ENCODE peak calls at places on chromosomes 13 and 19, in four cellular contexts. F, B, Q and U are unnamed samples.
A peak's percentile ranks its signal among the peaks of the same experiment; 100 is the strongest.

GRCh38 chr19:51127755-51128154 is 3.0 kb downstream of the SIGLEC9 start:
- DNase-seq in F (peak; percentile 32), Q (no peak), B (no peak), U (no peak)

GRCh38 chr19:50432221-50432626 is 468 bp upstream of the MYBPC2 start:
- DNase-seq in F (no peak), B (no peak), Q (no peak), U (no peak)

GRCh38 chr19:15913384-15913783 is 15.5 kb upstream of the CYP4F2 start:
- DNase-seq in Q (no peak), F (no peak), B (no peak), U (no peak)

GRCh38 chr13:67792151-67792665 is 562.1 kb upstream of the PCDH9 start:
- DNase-seq in B (no peak), F (no peak), Q (no peak), U (no peak)

GRCh38 chr13:110881811-110882210 is 33.1 kb downstream of the ANKRD10 start:
- DNase-seq in Q (no peak), B (no peak), F (no peak), U (no peak)

GRCh38 chr13:114128624-114129522 is 3.5 kb downstream of the RASA3 start:
- DNase-seq in F (peak; percentile 71), Q (no peak), B (no peak), U (no peak)

GRCh38 chr19:51777570-51778460 is 16.8 kb downstream of the FPR2 start:
- DNase-seq in F (peak; percentile 68), B (peak; percentile 51), Q (peak; percentile 74), U (peak; percentile 20)

GRCh38 chr13:20475927-20476691 is 49.5 kb downstream of the CRYL1 start:
- DNase-seq in F (no peak), B (no peak), Q (no peak), U (no peak)

GRCh38 chr13:77919351-77920294 is 992 bp upstream of the EDNRB start:
- DNase-seq in Q (no peak), B (peak; percentile 36), F (no peak), U (no peak)

GRCh38 chr13:91647361-91647970 is 249.0 kb downstream of the GPC5 start:
- DNase-seq in Q (peak; percentile 26), B (peak; percentile 41), F (peak; percentile 81), U (no peak)

GRCh38 chr19:15418112-15418587 is 638 bp downstream of the AKAP8L start:
- DNase-seq in Q (no peak), F (no peak), B (no peak), U (peak; percentile 21)

GRCh38 chr19:54178581-54179261 is 5.8 kb upstream of the TMC4 start:
- DNase-seq in Q (no peak), F (peak; percentile 41), B (no peak), U (no peak)

GRCh38 chr13:109698779-109699178 is 87.6 kb downstream of the IRS2 start:
- DNase-seq in F (no peak), Q (no peak), B (no peak), U (no peak)
- TF ChIP-seq RNF2 in F (no peak), Q (no peak), B (no peak), U (no peak)

GRCh38 chr19:38617764-38618589 is at the start of gene MAP4K1:
- DNase-seq in F (no peak), Q (no peak), B (no peak), U (no peak)
- TF ChIP-seq CHD2 in F (no peak), Q (no peak), B (no peak), U (no peak)

GRCh38 chr13:106464076-106464475 is 71.4 kb downstream of the EFNB2 start:
- DNase-seq in B (no peak), Q (no peak), F (no peak), U (no peak)

GRCh38 chr13:106468948-106469590 is 66.4 kb downstream of the EFNB2 start:
- DNase-seq in F (no peak), Q (no peak), B (no peak), U (no peak)

GRCh38 chr13:106468207-106468606 is 67.3 kb downstream of the EFNB2 start:
- DNase-seq in F (no peak), B (no peak), Q (no peak), U (no peak)

GRCh38 chr13:106466691-106467405 is 68.6 kb downstream of the EFNB2 start:
- DNase-seq in B (no peak), F (no peak), Q (no peak), U (no peak)

DNA sequence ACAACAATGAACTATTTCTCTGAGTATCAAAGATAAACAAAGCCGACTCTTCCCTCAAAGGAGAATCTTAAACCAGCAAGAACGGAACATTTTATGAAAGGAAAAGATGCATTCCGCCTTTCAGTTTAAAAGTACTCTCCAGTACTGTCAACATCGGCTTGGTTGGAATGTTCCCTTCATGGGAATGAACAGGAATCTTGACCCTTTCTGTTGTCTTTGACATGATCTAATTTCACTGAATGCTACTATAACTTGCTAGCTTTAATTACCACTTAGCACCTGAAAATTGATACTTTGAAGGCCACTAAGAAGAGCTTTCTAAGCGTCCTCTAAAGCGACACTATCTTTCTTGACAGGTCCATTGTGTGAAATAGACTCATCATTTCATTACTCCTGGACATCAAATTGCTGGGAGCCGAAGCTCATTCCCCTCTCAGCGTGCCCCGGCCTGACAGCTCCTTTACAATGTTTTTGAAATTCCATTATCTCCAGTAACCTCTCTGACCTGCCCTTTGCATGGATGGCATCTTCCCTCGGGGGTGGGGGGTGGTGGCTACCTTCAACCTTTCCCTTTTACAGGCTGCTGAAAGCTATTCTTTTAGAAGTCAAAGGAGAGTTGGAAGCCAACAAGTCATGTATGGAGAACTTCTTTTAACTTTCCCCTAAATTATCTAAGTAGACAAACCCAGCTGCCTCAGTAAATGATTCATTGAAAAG is 67.9 kb downstream of the EFNB2 start:
- DNase-seq in B (no peak), F (no peak), Q (no peak), U (no peak)
- TF ChIP-seq RNF2 in B (no peak), F (no peak), Q (no peak), U (no peak)

GRCh38 chr19:42175952-42176648 is 41.4 kb downstream of the DEDD2 start:
- DNase-seq in B (no peak), Q (no peak), F (no peak), U (peak; percentile 51)
- TF ChIP-seq CHD2 in B (no peak), Q (no peak), F (no peak), U (no peak)